ENCODE peak calls at places on chromosome 7, in ten cellular contexts. R is SK-N-SH, H is A549, S is glutamatergic neuron, E is PC-3, T is choroid plexus epithelial cell, F is coronary artery, L is tibial artery, D is dorsolateral prefrontal cortex, U is body of pancreas. J is an unnamed sample.
A peak's percentile ranks its signal among the peaks of the same experiment; 100 is the strongest.

GRCh38 chr7:1056006-1056784 is 11.8 kb downstream of the GPR146 start:
- DNase-seq in S (no peak), R (peak; percentile 72), D (no peak), U (no peak), F (no peak), T (no peak), H (no peak), L (no peak), E (no peak), J (no peak)

GRCh38 chr7:35362341-35362740 is 108.4 kb upstream of the TBX20 start:
- DNase-seq in S (no peak), R (no peak), E (no peak), U (no peak), D (no peak), H (no peak), F (peak; percentile 40), T (no peak), L (no peak), J (no peak)

GRCh38 chr7:30800785-30801252 is 29.6 kb downstream of the MINDY4 start:
- DNase-seq in U (peak; percentile 75), T (peak; percentile 88), D (no peak), L (peak; percentile 74), F (no peak), E (peak; percentile 80), R (peak; percentile 89), S (peak; percentile 38), H (peak; percentile 79), J (peak; percentile 76)

GRCh38 chr7:22357311-22358175 is 589 bp upstream of the RAPGEF5 start:
- DNase-seq in R (no peak), U (peak; percentile 50), H (peak; percentile 25), D (no peak), S (no peak), E (peak; percentile 64), T (no peak), F (no peak), L (no peak), J (no peak)

GRCh38 chr7:130649004-130649790 is 19.4 kb downstream of the COPG2 start:
- DNase-seq in U (no peak), R (no peak), E (no peak), T (peak; percentile 76), D (no peak), H (no peak), F (no peak), S (no peak), L (no peak), J (peak; percentile 49)

GRCh38 chr7:27066148-27066547 is 29.7 kb downstream of the HOXA1 start:
- DNase-seq in U (no peak), H (no peak), E (peak; percentile 90), D (no peak), R (no peak), L (no peak), F (no peak), S (no peak), T (no peak), J (no peak)

GRCh38 chr7:2260820-2261219 is 18.8 kb downstream of the NUDT1 start:
- DNase-seq in L (no peak), S (no peak), F (no peak), E (peak; percentile 98), D (no peak), T (peak; percentile 21), R (peak; percentile 90), H (peak; percentile 88), U (peak; percentile 56), J (no peak)

GRCh38 chr7:132815696-132816334 is 239.5 kb upstream of the PLXNA4 start:
- DNase-seq in F (no peak), S (no peak), D (no peak), L (no peak), R (no peak), T (peak; percentile 39), H (no peak), U (no peak), E (peak; percentile 15), J (no peak)

GRCh38 chr7:94657771-94658693 is 2.1 kb upstream of the SGCE start:
- DNase-seq in H (peak; percentile 36), R (peak; percentile 87), D (peak; percentile 96), F (peak; percentile 90), U (peak; percentile 98), E (peak; percentile 99), T (peak; percentile 98), L (peak; percentile 91), S (peak; percentile 93), J (peak; percentile 82)
- TF ChIP-seq CTCF in H (no peak), R (no peak), D (no peak), F (no peak), U (no peak), E (no peak), T (no peak), L (no peak), S (no peak), J (no peak)

GRCh38 chr7:105531797-105532671 is at the start of gene RINT1:
- DNase-seq in D (peak; percentile 90), L (peak; percentile 89), S (peak; percentile 93), T (peak; percentile 94), H (peak; percentile 84), F (peak; percentile 92), U (peak; percentile 91), R (peak; percentile 95), E (peak; percentile 96), J (peak; percentile 91)
- TF ChIP-seq CTCF in D (peak; percentile 89), L (peak; percentile 72), S (peak; percentile 18), T (peak; percentile 76), H (peak; percentile 63), F (peak; percentile 46), U (peak; percentile 67), R (peak; percentile 91), E (peak; percentile 88), J (peak; percentile 89)

GRCh38 chr7:114212753-114213439 is 201.7 kb upstream of the FOXP2 start:
- DNase-seq in T (no peak), U (no peak), L (no peak), F (no peak), E (no peak), S (no peak), R (no peak), D (no peak), H (no peak), J (no peak)

GRCh38 chr7:114214454-114214853 is 200.2 kb upstream of the FOXP2 start:
- DNase-seq in F (no peak), H (no peak), D (no peak), L (no peak), U (no peak), T (no peak), E (no peak), R (no peak), S (no peak), J (no peak)

GRCh38 chr7:114206688-114207087 is 207.9 kb upstream of the FOXP2 start:
- DNase-seq in S (no peak), R (no peak), H (no peak), D (no peak), L (no peak), E (no peak), U (no peak), F (no peak), T (no peak), J (no peak)

DNA sequence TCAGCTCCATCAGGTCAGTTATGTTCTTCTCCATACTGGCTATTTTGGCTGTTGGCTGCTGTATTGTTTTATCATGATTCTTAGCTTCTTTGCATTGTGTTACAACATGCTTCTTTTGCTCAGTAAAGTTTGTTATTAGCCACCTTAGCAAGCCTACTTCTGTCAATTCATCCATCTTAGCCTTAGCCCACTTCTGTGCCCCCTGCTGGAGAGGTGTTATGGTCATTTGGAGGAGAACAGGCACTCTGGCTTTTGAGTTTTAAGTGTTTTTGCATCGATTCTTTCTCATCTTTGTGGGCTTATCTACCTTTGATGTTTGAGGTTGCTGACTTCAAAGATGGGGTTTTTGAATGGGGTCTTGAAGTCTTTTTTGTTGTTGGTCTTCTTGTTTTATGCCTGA is 204.6 kb upstream of the FOXP2 start:
- DNase-seq in D (no peak), E (no peak), H (no peak), F (no peak), U (no peak), T (peak; percentile 6), R (no peak), S (no peak), L (no peak), J (no peak)
- TF ChIP-seq CTCF in D (no peak), E (no peak), H (no peak), F (no peak), U (no peak), T (peak; percentile 34), R (peak; percentile 23), S (no peak), L (no peak), J (no peak)

DNA sequence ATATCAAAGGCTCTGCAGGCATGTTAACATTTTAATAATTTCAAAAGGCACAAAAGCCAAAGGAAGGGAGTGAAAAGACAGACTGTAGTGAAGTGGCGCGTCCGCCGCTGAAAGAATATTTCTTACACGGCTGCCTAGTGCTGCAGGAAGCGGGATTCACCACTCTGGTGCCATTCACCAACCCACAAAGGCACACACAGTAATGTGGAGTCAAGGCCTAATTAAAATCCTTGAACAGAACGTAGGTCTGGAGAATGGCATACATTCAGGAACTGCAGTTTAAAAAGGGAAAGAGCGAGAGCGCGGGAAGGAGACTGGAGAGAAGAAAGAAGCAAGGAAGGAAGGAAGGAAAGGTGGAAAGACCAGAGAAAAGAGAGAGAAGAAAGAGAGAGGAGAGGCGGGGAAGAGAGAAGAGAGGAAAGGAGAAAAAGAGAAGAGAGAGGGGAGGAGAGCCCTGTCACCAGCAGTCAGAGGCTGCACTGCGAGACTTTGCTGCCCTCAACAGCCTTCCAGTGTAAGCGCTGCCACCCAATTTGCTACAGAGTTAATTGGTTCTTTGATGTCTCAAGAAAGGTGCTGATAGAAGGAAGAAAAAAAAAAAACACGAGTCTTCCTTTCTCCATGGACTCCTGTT is 554.0 kb downstream of the MDFIC start:
- DNase-seq in E (peak; percentile 26), L (no peak), H (no peak), F (no peak), S (peak; percentile 32), U (no peak), R (no peak), D (no peak), T (no peak), J (no peak)
- TF ChIP-seq CTCF in E (peak; percentile 44), L (no peak), H (no peak), F (no peak), S (no peak), U (no peak), R (peak; percentile 38), D (no peak), T (peak; percentile 21), J (peak; percentile 34)

GRCh38 chr7:46685051-46685450 is 764.0 kb upstream of the IGFBP3 start:
- DNase-seq in S (no peak), F (no peak), H (no peak), L (no peak), D (no peak), T (no peak), E (peak; percentile 35), U (peak; percentile 55), R (no peak), J (no peak)
- TF ChIP-seq CTCF in S (no peak), F (no peak), H (no peak), L (no peak), D (no peak), T (peak; percentile 13), E (peak; percentile 55), U (no peak), R (peak; percentile 22), J (no peak)

J was measured in GM10248.